ENCODE peak calls at places on chromosomes 7 and 10, in ten cellular contexts. I is NCI-H1436 treated with DMSO at 0.1 percent for 48 hours; B is HEK293T; O is myocyte; Y is NCI-H187; S is PC-9; E is hepatic stellate cell; A is naive thymus-derived CD4-positive, alpha-beta T cell; Z is hypothalamus; V is MM.1S. D is an unnamed sample.
A peak's percentile ranks its signal among the peaks of the same experiment; 100 is the strongest.

GRCh38 chr10:92970301-92971070 is 90.1 kb upstream of the CYP26C1 start:
- DNase-seq in B (no peak), E (no peak), Z (no peak), V (no peak), A (no peak), S (no peak), O (no peak), Y (no peak), I (no peak), D (no peak)

GRCh38 chr10:117262296-117263293 is 21.7 kb downstream of the SLC18A2 start:
- DNase-seq in O (no peak), Y (no peak), B (no peak), Z (no peak), S (no peak), E (no peak), A (no peak), I (no peak), V (no peak), D (no peak)

GRCh38 chr7:144738708-144739314 is 97.0 kb downstream of the TPK1 start:
- DNase-seq in Y (no peak), A (peak; percentile 50), V (peak; percentile 68), O (peak; percentile 25), Z (no peak), I (no peak), B (peak; percentile 35), S (no peak), E (peak; percentile 0), D (no peak)

GRCh38 chr7:11707606-11708193 is 124.3 kb downstream of the THSD7A start:
- DNase-seq in I (no peak), A (no peak), Z (no peak), Y (no peak), S (no peak), B (no peak), E (no peak), V (no peak), O (no peak), D (no peak)

GRCh38 chr7:22730921-22731654 is 4.1 kb downstream of the IL6 start:
- DNase-seq in V (peak; percentile 91), O (peak; percentile 93), Z (no peak), E (peak; percentile 47), B (no peak), Y (no peak), S (peak; percentile 98), A (no peak), I (no peak), D (no peak)

GRCh38 chr7:139588632-139589031 is 65.1 kb downstream of the CLEC2L start:
- DNase-seq in B (no peak), Y (no peak), E (peak; percentile 70), I (no peak), S (no peak), A (no peak), Z (no peak), O (peak; percentile 99), V (no peak), D (peak; percentile 10)

GRCh38 chr7:55595511-55595910 is 23.2 kb upstream of the VOPP1 start:
- DNase-seq in O (no peak), Z (no peak), Y (no peak), V (no peak), I (no peak), A (no peak), S (no peak), E (no peak), B (no peak), D (no peak)

GRCh38 chr7:108972009-108972408 is 402.3 kb downstream of the DNAJB9 start:
- DNase-seq in B (no peak), Z (no peak), V (no peak), I (no peak), Y (no peak), E (no peak), S (no peak), O (peak; percentile 58), A (no peak), D (no peak)

GRCh38 chr10:50310560-50311174 is 59.4 kb upstream of the ASAH2 start:
- DNase-seq in S (no peak), Z (no peak), I (no peak), E (no peak), V (peak; percentile 19), A (no peak), Y (no peak), B (peak; percentile 54), O (no peak), D (no peak)

GRCh38 chr10:95229724-95230627 is 35.9 kb downstream of the ACSM6 start:
- DNase-seq in I (no peak), E (peak; percentile 69), V (no peak), S (peak; percentile 94), O (peak; percentile 90), Y (no peak), A (no peak), Z (no peak), B (no peak), D (no peak)

GRCh38 chr10:71357792-71358265 is 38.8 kb downstream of the SLC29A3 start:
- DNase-seq in Z (no peak), E (no peak), B (no peak), V (no peak), A (no peak), S (no peak), Y (no peak), O (peak; percentile 55), I (no peak), D (no peak)

GRCh38 chr10:125008689-125009579 is 67.0 kb downstream of the ZRANB1 start:
- DNase-seq in I (no peak), A (no peak), Y (no peak), O (no peak), Z (no peak), B (no peak), E (no peak), V (no peak), S (no peak), D (peak; percentile 72)